ENCODE peak calls at places on chromosomes 12 and 14, in six cellular contexts. U is EH; M is stimulated activated CD4-positive, alpha-beta T cell treated with anti-CD3 and anti-CD28 coated beads, TNF-alpha, amount 100 ng/mL, for 4 hours; W is endothelial cell; R is right cardiac atrium; G is activated CD4-positive, CD25-positive, alpha-beta regulatory T cell treated with anti-CD3 and anti-CD28 coated beads, Interleukin-2, amount 50 U/mL, for 72 hours. N is an unnamed sample.
A peak's percentile ranks its signal among the peaks of the same experiment; 100 is the strongest.

GRCh38 chr14:91143862-91144261 is 30.0 kb downstream of the DGLUCY start:
- DNase-seq in G (no peak), R (peak; percentile 82), U (peak; percentile 22), W (no peak), M (no peak), N (no peak)

GRCh38 chr14:35687335-35687939 is 121.7 kb downstream of the RALGAPA1 start:
- DNase-seq in M (no peak), U (peak; percentile 61), G (no peak), W (peak; percentile 30), R (no peak), N (peak; percentile 25)

GRCh38 chr12:19454837-19455236 is 15.5 kb downstream of the AEBP2 start:
- DNase-seq in G (no peak), U (no peak), M (no peak), W (no peak), R (no peak), N (no peak)

GRCh38 chr12:39505025-39505424 is 62.1 kb upstream of the KIF21A start:
- DNase-seq in M (no peak), W (no peak), G (no peak), U (no peak), R (no peak), N (peak; percentile 72)

GRCh38 chr14:77022219-77022852 is 6.2 kb downstream of the IRF2BPL start:
- DNase-seq in G (no peak), W (no peak), U (no peak), R (no peak), M (no peak), N (no peak)

GRCh38 chr12:54134850-54135249 is 53.9 kb downstream of the SMUG1 start:
- DNase-seq in R (no peak), W (no peak), M (no peak), U (no peak), G (no peak), N (no peak)

GRCh38 chr12:54016478-54016964 is 7.7 kb downstream of the HOXC8 start:
- DNase-seq in W (no peak), U (peak; percentile 90), M (no peak), R (no peak), G (no peak), N (peak; percentile 74)

GRCh38 chr14:100815478-100816285 is 10.2 kb upstream of the MEG3 start:
- DNase-seq in G (no peak), U (peak; percentile 74), R (peak; percentile 19), M (no peak), W (no peak), N (no peak)

GRCh38 chr12:6377667-6377994 is 2.3 kb upstream of the SCNN1A start:
- DNase-seq in R (peak; percentile 72), G (no peak), U (peak; percentile 16), M (no peak), W (no peak), N (peak; percentile 53)

GRCh38 chr12:106064622-106065021 is 74.1 kb downstream of the NUAK1 start:
- DNase-seq in G (no peak), U (no peak), R (no peak), M (no peak), W (peak; percentile 30), N (no peak)

GRCh38 chr12:106285993-106286392 is 16.5 kb upstream of the TCP11L2 start:
- DNase-seq in G (no peak), M (no peak), U (no peak), R (no peak), W (no peak), N (no peak)

GRCh38 chr12:65799331-65799730 is 25.0 kb upstream of the HMGA2 start:
- DNase-seq in R (no peak), W (no peak), G (no peak), U (no peak), M (no peak), N (no peak)

GRCh38 chr14:57009585-57010515 is 199.6 kb upstream of the OTX2 start:
- DNase-seq in M (no peak), W (peak; percentile 33), R (no peak), U (no peak), G (no peak), N (peak; percentile 3)

GRCh38 chr12:54220567-54220966 is 31.8 kb upstream of the SMUG1 start:
- DNase-seq in R (no peak), U (no peak), G (no peak), W (no peak), M (no peak), N (no peak)

GRCh38 chr14:74622257-74622656 is 10.2 kb upstream of the LTBP2 start:
- DNase-seq in G (no peak), R (no peak), M (no peak), W (no peak), U (no peak), N (no peak)

GRCh38 chr14:95334044-95334443 is 14.3 kb upstream of the CLMN start:
- DNase-seq in W (no peak), M (no peak), U (no peak), R (no peak), G (no peak), N (no peak)

GRCh38 chr12:14828896-14829295 is 14.4 kb downstream of the ART4 start:
- DNase-seq in W (no peak), M (no peak), U (no peak), G (no peak), R (no peak), N (no peak)

GRCh38 chr12:120597861-120598260 is 16.7 kb upstream of the POP5 start:
- DNase-seq in G (no peak), R (no peak), U (no peak), W (no peak), M (no peak), N (no peak)

GRCh38 chr12:56953314-56953713 is 4.1 kb downstream of the RDH16 start:
- DNase-seq in G (no peak), R (no peak), U (no peak), M (no peak), W (no peak), N (no peak)

GRCh38 chr12:94147991-94148840 is at the start of gene PLXNC1:
- DNase-seq in U (peak; percentile 61), R (peak; percentile 82), M (peak; percentile 51), W (peak; percentile 47), G (peak; percentile 62), N (peak; percentile 24)

N was measured in mammary epithelial cell.